ENCODE peak calls at places on chromosomes 7 and 10, in five cellular contexts. J, G, U, T and F are unnamed samples.

GRCh38 chr7:71131753-71132520 is at the start of gene GALNT17:
- DNase-seq in T (no peak), G (peak), J (no peak), U (no peak), F (peak)

GRCh38 chr7:134630890-134631289 is 15.8 kb upstream of the BPGM start:
- DNase-seq in J (no peak), U (no peak), T (no peak), G (no peak), F (no peak)

GRCh38 chr10:104580774-104581675 is 60.1 kb upstream of the SORCS3 start:
- DNase-seq in U (peak), G (no peak), T (peak), J (peak), F (peak)

GRCh38 chr7:16492513-16493062 is 27.1 kb upstream of the SOSTDC1 start:
- DNase-seq in J (no peak), G (no peak), U (no peak), T (no peak), F (no peak)

GRCh38 chr10:89392974-89393373 is 551 bp downstream of the IFIT1 start:
- DNase-seq in G (no peak), T (no peak), U (no peak), J (no peak), F (no peak)

GRCh38 chr10:4902571-4903011 is 60.6 kb upstream of the AKR1C1 start:
- DNase-seq in T (no peak), J (no peak), U (no peak), G (no peak), F (no peak)

GRCh38 chr10:972763-973162 is 15.5 kb upstream of the GTPBP4 start:
- DNase-seq in G (no peak), T (no peak), J (no peak), U (no peak), F (no peak)

GRCh38 chr7:152541892-152542291 is 106.1 kb upstream of the KMT2C start:
- DNase-seq in U (no peak), J (no peak), G (no peak), T (no peak), F (no peak)

GRCh38 chr10:2619472-2619871 is 447.9 kb upstream of the PFKP start:
- DNase-seq in T (no peak), U (no peak), J (peak), G (no peak), F (no peak)

GRCh38 chr7:146499970-146500369 is 383.4 kb downstream of the CNTNAP2 start:
- DNase-seq in G (no peak), J (no peak), U (no peak), T (no peak), F (no peak)

GRCh38 chr7:2482725-2483451 is 6.7 kb upstream of the GRIFIN start:
- DNase-seq in T (peak), G (no peak), U (no peak), J (no peak), F (no peak)
- TF ChIP-seq CTCF in T (no peak), G (no peak), U (no peak), J (peak), F (peak)

GRCh38 chr10:62306663-62307062 is 38.0 kb upstream of the RTKN2 start:
- DNase-seq in T (peak), J (no peak), G (peak), U (no peak), F (no peak)
- TF ChIP-seq CTCF in T (no peak), J (no peak), G (no peak), U (no peak), F (no peak)

GRCh38 chr7:27129729-27130539 is 623 bp downstream of the HOXA4 start:
- DNase-seq in T (peak), G (no peak), J (no peak), U (no peak), F (peak)
- TF ChIP-seq CTCF in T (no peak), G (peak), J (no peak), U (no peak), F (no peak)

DNA sequence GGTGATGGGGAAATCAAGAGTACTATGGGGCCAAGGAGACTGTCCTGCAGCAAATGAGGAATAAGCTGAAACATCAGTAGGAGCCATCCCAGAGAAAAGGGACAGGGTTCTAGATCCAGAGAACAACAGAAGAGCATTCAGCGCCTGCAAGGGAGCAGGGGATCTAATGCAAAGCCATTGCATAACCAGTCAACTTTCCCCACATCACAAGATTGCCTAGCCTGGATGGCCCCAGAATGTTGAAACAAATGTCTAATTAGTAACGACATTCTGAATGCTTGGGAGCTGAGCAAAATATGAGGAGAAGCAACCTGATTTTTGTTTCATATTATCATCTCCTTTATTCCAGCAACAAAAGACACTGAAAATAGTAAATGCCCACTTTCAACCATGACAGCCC is 2.7 kb upstream of the MPP7 start:
- DNase-seq in U (no peak), T (no peak), J (no peak), G (no peak), F (no peak)
- TF ChIP-seq CTCF in U (no peak), T (no peak), J (no peak), G (no peak), F (no peak)

DNA sequence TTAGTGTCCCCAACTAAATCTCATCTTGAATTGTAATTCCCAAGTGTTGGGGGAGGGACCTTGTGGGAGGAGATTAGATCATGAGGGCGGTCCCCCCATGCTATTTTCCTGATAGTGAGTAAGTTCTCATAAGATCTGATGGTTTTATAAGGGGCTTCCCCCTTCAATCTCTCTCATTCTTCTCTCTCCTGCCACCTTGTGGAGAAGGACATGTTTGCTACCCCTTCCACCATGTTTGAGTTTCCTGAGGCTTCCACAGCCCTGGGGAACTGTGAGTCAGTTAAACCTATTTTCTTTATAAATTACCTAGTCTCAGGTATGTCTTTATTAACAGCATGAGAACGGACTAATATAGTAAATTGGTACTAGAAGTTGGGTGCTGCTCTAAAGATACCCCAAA is 365.6 kb downstream of the ANKRD7 start:
- DNase-seq in T (peak), U (no peak), G (no peak), J (peak), F (no peak)
- TF ChIP-seq CTCF in T (peak), U (no peak), G (no peak), J (peak), F (peak)

DNA sequence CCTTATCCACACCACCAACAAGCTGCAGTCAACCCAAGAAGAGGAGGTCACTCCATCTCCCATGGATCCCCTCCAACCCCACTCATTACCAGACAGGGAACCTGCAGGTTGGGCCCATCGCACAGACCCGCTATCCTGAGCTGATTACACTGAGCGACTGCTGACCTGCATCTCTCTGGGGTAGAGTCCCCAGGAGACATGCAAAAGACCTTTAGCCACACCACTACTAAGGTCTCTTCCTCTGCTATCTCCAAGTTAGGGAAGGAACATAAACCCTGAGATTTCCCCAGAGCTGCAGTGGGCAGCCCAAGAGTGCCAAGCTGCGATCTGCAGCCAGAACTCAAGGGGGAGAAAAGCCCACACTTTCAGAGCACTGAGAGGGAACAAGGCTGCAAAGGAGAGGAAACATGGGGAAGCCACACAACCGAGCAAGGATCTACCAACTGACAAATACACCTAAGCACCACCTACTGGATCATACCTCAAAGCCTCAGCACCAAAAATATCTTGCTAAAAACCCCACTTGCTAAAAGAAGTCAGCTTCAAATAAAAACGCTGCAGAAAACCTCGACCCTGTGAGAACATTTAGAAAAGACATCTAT is 298.2 kb downstream of the SORCS1 start:
- DNase-seq in U (no peak), J (no peak), T (no peak), G (no peak), F (no peak)
- TF ChIP-seq CTCF in U (no peak), J (no peak), T (no peak), G (no peak), F (no peak)